ENCODE peak calls at places on chromosomes 12 and 14, in five cellular contexts. I is CD4-positive, alpha-beta T cell; F is GM23248; T is endodermal cell; A is naive thymus-derived CD4-positive, alpha-beta T cell. Y is an unnamed sample. For H3K9me3, the result is how much of the 10 kb centered on the place peaks cover.

GRCh38 chr12:89521348-89522238 is 3.0 kb downstream of the GALNT4 start:
- DNase-seq in T (no peak), F (no peak), I (no peak), A (no peak), Y (no peak)

GRCh38 chr14:74542056-74542685 is 48.6 kb downstream of the ISCA2 start:
- DNase-seq in I (no peak), T (no peak), A (no peak), F (no peak), Y (no peak)

GRCh38 chr12:49624919-49625577 is 1.7 kb downstream of the PRPF40B start:
- DNase-seq in T (peak), F (peak), A (peak), I (no peak), Y (no peak)

GRCh38 chr12:8781326-8781725 is 41.1 kb upstream of the A2ML1 start:
- DNase-seq in I (no peak), A (no peak), F (no peak), T (peak), Y (no peak)

GRCh38 chr14:59690426-59690825 is 113.8 kb upstream of the CCDC175 start:
- DNase-seq in T (no peak), I (no peak), F (no peak), A (no peak), Y (no peak)

GRCh38 chr12:47383942-47384341 is 304.2 kb upstream of the AMIGO2 start:
- DNase-seq in I (no peak), T (no peak), A (no peak), F (peak), Y (no peak)

GRCh38 chr14:88346048-88346639 is 23.1 kb upstream of the KCNK10 start:
- DNase-seq in A (no peak), F (no peak), I (no peak), T (no peak), Y (no peak)

GRCh38 chr14:94722397-94722796 is 47.5 kb downstream of the GSC start:
- DNase-seq in T (no peak), I (no peak), A (no peak), F (no peak), Y (no peak)

GRCh38 chr14:31994391-31995033 is 82.6 kb upstream of the ARHGAP5 start:
- DNase-seq in T (peak), F (peak), I (no peak), A (no peak), Y (no peak)

GRCh38 chr12:38157274-38157932 is 159.2 kb upstream of the ALG10B start:
- DNase-seq in T (no peak), F (no peak), A (no peak), I (no peak), Y (no peak)

GRCh38 chr12:51874013-51874412 is 13.9 kb upstream of the ANKRD33 start:
- DNase-seq in A (no peak), T (no peak), F (no peak), I (no peak), Y (no peak)

GRCh38 chr12:47124451-47124850 is 44.7 kb upstream of the AMIGO2 start:
- DNase-seq in A (no peak), T (no peak), F (peak), I (no peak), Y (no peak)

GRCh38 chr14:44081146-44081545 is 425.9 kb downstream of the FSCB start:
- DNase-seq in F (no peak), T (no peak), I (no peak), A (no peak), Y (no peak)

GRCh38 chr12:22858849-22859569 is 234.0 kb downstream of the ETNK1 start:
- DNase-seq in F (peak), I (no peak), A (no peak), T (peak), Y (no peak)

GRCh38 chr14:100439781-100440180 is 116.6 kb downstream of the SLC25A47 start:
- DNase-seq in F (peak), I (no peak), T (peak), A (no peak), Y (no peak)

GRCh38 chr14:94903338-94903737 is 133.4 kb upstream of the GSC start:
- DNase-seq in A (no peak), F (no peak), I (no peak), T (peak), Y (no peak)

GRCh38 chr14:63677891-63678379 is 36.3 kb upstream of the WDR89 start:
- DNase-seq in T (no peak), A (no peak), F (peak), I (no peak), Y (no peak)

GRCh38 chr12:124720687-124721500 is 142.8 kb downstream of the SCARB1 start:
- DNase-seq in I (no peak), T (no peak), F (peak), A (no peak), Y (no peak)

GRCh38 chr14:51202914-51203665 is 37.0 kb upstream of the TMX1 start:
- DNase-seq in I (no peak), F (no peak), A (no peak), T (no peak), Y (no peak)

GRCh38 chr12:10293570-10294227 is 14.0 kb upstream of the KLRD1 start:
- DNase-seq in F (no peak), I (no peak), A (peak), T (no peak), Y (no peak)

GRCh38 chr12:117377758-117378157 is 16.3 kb upstream of the NOS1 start:
- DNase-seq in I (no peak), T (peak), F (no peak), A (no peak), Y (no peak)

GRCh38 chr14:101903111-101903561 is 61.2 kb upstream of the DYNC1H1 start:
- DNase-seq in T (no peak), A (no peak), I (no peak), F (no peak), Y (no peak)

GRCh38 chr14:39469094-39469710 is 37.0 kb upstream of the FBXO33 start:
- DNase-seq in A (peak), T (peak), I (peak), F (no peak), Y (no peak)

GRCh38 chr14:100443643-100444042 is 120.5 kb downstream of the SLC25A47 start:
- DNase-seq in T (no peak), I (no peak), F (peak), A (no peak), Y (no peak)

GRCh38 chr12:118187746-118188390 is 51.9 kb downstream of the PEBP1 start:
- DNase-seq in A (no peak), F (no peak), T (no peak), I (no peak), Y (no peak)

GRCh38 chr14:42806909-42807315 is 1200.2 kb downstream of the LRFN5 start:
- DNase-seq in F (peak), A (no peak), I (no peak), T (no peak), Y (no peak)

GRCh38 chr14:54754623-54755386 is 147.8 kb downstream of the GCH1 start:
- DNase-seq in I (no peak), T (no peak), A (no peak), F (no peak), Y (no peak)

GRCh38 chr12:28866715-28867503 is 282.2 kb upstream of the FAR2 start:
- DNase-seq in I (no peak), A (no peak), T (no peak), F (peak), Y (no peak)

GRCh38 chr14:53964249-53964648 is 7.6 kb upstream of the BMP4 start:
- DNase-seq in F (no peak), T (no peak), I (no peak), A (no peak), Y (no peak)

GRCh38 chr14:73014105-73014504 is 12.8 kb downstream of the ZFYVE1 start:
- DNase-seq in F (peak), A (no peak), T (no peak), I (no peak), Y (no peak)

GRCh38 chr12:133073836-133074235 is 6.9 kb upstream of the ZNF140 start:
- DNase-seq in T (no peak), I (no peak), F (no peak), A (no peak), Y (no peak)
- H3K9me3 ChIP-seq in T (half or more), I (half or more), F (under half), A (under half), Y (under half)

GRCh38 chr12:132899033-132899432 is 11.6 kb upstream of the CHFR start:
- DNase-seq in F (peak), T (peak), I (no peak), A (no peak), Y (no peak)
- H3K9me3 ChIP-seq in F (under half), T (under half), I (under half), A (under half), Y (under half)

GRCh38 chr12:7171854-7172253 is 17.6 kb upstream of the PEX5 start:
- DNase-seq in I (no peak), T (no peak), A (no peak), F (no peak), Y (no peak)

GRCh38 chr12:7175493-7175892 is 14.0 kb upstream of the PEX5 start:
- DNase-seq in T (no peak), A (no peak), F (peak), I (no peak), Y (no peak)

GRCh38 chr12:7169951-7170350 is 19.5 kb upstream of the PEX5 start:
- DNase-seq in I (no peak), T (no peak), A (no peak), F (no peak), Y (no peak)
- H3K9me3 ChIP-seq in I (under half), T (half or more), A (under half), F (under half), Y (under half)

GRCh38 chr14:82999802-83000201 is 1466.1 kb upstream of the SEL1L start:
- DNase-seq in F (peak), A (no peak), I (no peak), T (peak), Y (no peak)
- H3K9me3 ChIP-seq in F (under half), A (under half), I (under half), T (under half), Y (under half)

DNA sequence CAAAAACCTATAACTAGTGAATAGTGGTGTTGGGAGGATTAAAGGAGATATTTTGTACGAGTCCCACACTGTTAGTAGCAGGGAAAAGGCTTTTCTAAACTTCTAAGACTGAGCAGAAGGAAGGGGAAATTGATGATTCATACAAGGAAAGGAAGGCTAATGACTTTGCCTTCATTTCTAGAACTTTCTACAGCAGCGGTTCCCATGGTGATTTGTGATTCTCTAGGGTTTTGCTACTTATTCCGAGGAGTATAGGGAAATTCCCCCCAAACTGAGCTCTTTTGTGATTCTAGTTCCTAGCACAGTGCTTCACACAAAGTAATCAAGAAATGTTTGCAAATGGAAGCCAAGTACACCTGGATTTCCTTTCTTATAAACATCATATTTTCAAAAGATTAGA is 23.8 kb upstream of the PWP1 start:
- DNase-seq in A (no peak), T (no peak), I (no peak), F (no peak), Y (no peak)
- H3K9me3 ChIP-seq in A (under half), T (under half), I (under half), F (under half), Y (under half)

GRCh38 chr12:119735079-119735478 is 67.1 kb downstream of the PRKAB1 start:
- DNase-seq in A (no peak), T (no peak), I (no peak), F (no peak), Y (no peak)
- H3K9me3 ChIP-seq in A (under half), T (under half), I (under half), F (under half), Y (under half)